ENCODE peak calls at places on chromosomes 4 and X, in four cellular contexts. C is adrenal gland, N is testis, Q is colonic mucosa. P is an unnamed sample.

GRCh38 chr4:3462790-3463415 is at the start of gene DOK7:
- DNase-seq in C (peak), N (peak), Q (peak), P (no peak)

GRCh38 chr4:157996061-157996460 is 176.8 kb downstream of the GASK1B start:
- DNase-seq in C (no peak), N (no peak), Q (no peak), P (no peak)

GRCh38 chr4:110200673-110201072 is 2.3 kb upstream of the ELOVL6 start:
- DNase-seq in C (no peak), N (no peak), Q (no peak), P (no peak)

GRCh38 chrX:23901805-23902204 is 5.9 kb downstream of the APOO start:
- DNase-seq in C (peak), N (peak), Q (peak), P (peak)

GRCh38 chr4:3644849-3645627 is 112.8 kb upstream of the LRPAP1 start:
- DNase-seq in C (peak), N (no peak), Q (no peak), P (peak)

GRCh38 chr4:17578482-17578891 is 1.5 kb downstream of the LAP3 start:
- DNase-seq in C (no peak), N (no peak), Q (no peak), P (no peak)

GRCh38 chr4:80918004-80918403 is 112.5 kb upstream of the BMP3 start:
- DNase-seq in C (no peak), N (no peak), Q (no peak), P (no peak)

GRCh38 chr4:106017975-106018374 is 122.7 kb downstream of the NPNT start:
- DNase-seq in C (no peak), N (no peak), Q (no peak), P (no peak)

GRCh38 chrX:4547218-4547836 is 833.9 kb upstream of the PRKX start:
- DNase-seq in C (peak), N (peak), Q (peak), P (peak)

GRCh38 chr4:168569066-168569908 is 72.4 kb downstream of the PALLD start:
- DNase-seq in C (no peak), N (no peak), Q (peak), P (peak)

GRCh38 chrX:30751497-30751896 is 98.3 kb downstream of the GK start:
- DNase-seq in C (no peak), N (no peak), Q (no peak), P (no peak)
- H3K27ac ChIP-seq in C (no peak), N (no peak), Q (no peak), P (no peak)

GRCh38 chr4:153447175-153447887 is 18.8 kb upstream of the TMEM131L start:
- DNase-seq in C (no peak), N (no peak), Q (no peak), P (peak)
- H3K4me3 ChIP-seq in C (no peak), N (no peak), Q (no peak), P (peak)

GRCh38 chr4:121724671-121725070 is 27.9 kb upstream of the ANXA5 start:
- DNase-seq in C (no peak), N (no peak), Q (no peak), P (no peak)

GRCh38 chr4:121733942-121734341 is 31.0 kb downstream of the SMIM43 start:
- DNase-seq in C (no peak), N (no peak), Q (no peak), P (no peak)

GRCh38 chr4:121726642-121727268 is 30.0 kb upstream of the ANXA5 start:
- DNase-seq in C (no peak), N (no peak), Q (no peak), P (peak)

GRCh38 chr4:121728798-121729226 is 32.0 kb upstream of the ANXA5 start:
- DNase-seq in C (no peak), N (no peak), Q (no peak), P (no peak)

DNA sequence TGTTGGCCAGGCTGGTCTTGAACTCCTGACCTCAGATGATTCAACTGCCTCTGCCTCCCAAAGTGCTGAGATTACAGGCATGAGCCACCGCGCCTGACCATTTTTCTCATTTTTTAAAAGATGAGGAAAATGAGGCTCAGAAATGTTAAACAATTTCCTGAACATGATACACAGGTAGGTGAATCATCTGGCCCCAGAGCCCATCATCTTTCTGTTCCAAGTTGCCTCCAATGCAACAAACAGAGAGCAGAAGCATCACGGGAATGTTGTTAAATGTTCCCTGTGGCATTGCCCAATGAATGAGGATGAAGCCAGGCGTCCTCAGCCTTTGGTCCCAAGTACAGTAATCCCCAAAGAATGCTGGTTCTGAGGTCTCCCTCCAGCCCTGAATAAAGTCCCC is 31.3 kb upstream of the ANXA5 start:
- DNase-seq in C (no peak), N (no peak), Q (no peak), P (no peak)
- H3K27ac ChIP-seq in C (no peak), N (no peak), Q (no peak), P (no peak)

DNA sequence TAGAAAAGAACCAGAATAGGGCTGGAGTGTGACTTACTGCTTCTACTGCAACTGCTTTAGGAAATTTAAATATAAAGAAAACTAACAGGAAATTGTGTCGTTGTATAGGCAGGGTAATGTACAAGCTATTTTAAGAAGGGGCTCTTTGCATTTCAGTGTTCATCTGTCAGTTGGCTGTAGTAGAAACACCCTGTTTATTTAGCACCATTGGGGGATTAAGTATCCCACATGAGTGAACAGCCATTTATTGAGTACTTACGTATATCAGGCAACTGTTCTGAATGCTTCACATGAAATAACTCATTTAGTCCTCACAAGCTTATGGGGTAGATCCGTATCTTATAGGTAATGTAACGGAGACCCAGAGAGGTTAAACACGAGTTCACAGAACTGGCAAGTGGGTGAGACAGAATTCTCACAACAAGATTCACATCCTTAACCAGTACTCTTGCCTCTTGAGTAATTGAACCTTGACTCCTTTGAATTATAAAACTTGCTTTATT is 23.9 kb downstream of the STIM2 start:
- DNase-seq in C (no peak), N (no peak), Q (no peak), P (peak)
- H3K4me3 ChIP-seq in C (no peak), N (no peak), Q (no peak), P (no peak)